ENCODE peak calls at places on chromosomes 3 and 15, in nine cellular contexts. One of them, this sample, is unnamed.

GRCh38 chr15:27418729-27419128 is 447.7 kb downstream of the GABRG3 start:
- DNase-seq in activated CD8-positive, alpha-beta memory T cell treated with anti-CD3 and anti-CD28 coated beads for 48 hours: no peak
- DNase-seq in activated CD4-positive, alpha-beta T cell treated with anti-CD3 and anti-CD28 coated beads for 24 hours: no peak
- DNase-seq in HTR-8/SVneo: no peak
- DNase-seq in A549: no peak
- DNase-seq in pons: no peak
- DNase-seq in Daoy: no peak
- DNase-seq in progenitor cell of endocrine pancreas: no peak
- DNase-seq in activated T-helper 1 cell treated with anti-CD3 and anti-CD28 coated beads, Interleukin-2, amount 50 U/mL, for 16 hours: no peak
- DNase-seq in this sample: no peak

GRCh38 chr15:35925634-35926380 is 379.8 kb upstream of the DPH6 start:
- DNase-seq in activated CD8-positive, alpha-beta memory T cell treated with anti-CD3 and anti-CD28 coated beads for 48 hours: no peak
- DNase-seq in activated CD4-positive, alpha-beta T cell treated with anti-CD3 and anti-CD28 coated beads for 24 hours: no peak
- DNase-seq in HTR-8/SVneo: no peak
- DNase-seq in A549: no peak
- DNase-seq in pons: no peak
- DNase-seq in Daoy: peak
- DNase-seq in progenitor cell of endocrine pancreas: no peak
- DNase-seq in activated T-helper 1 cell treated with anti-CD3 and anti-CD28 coated beads, Interleukin-2, amount 50 U/mL, for 16 hours: no peak
- DNase-seq in this sample: peak

GRCh38 chr15:58877999-58878825 is 55.3 kb downstream of the SLTM start:
- DNase-seq in activated CD8-positive, alpha-beta memory T cell treated with anti-CD3 and anti-CD28 coated beads for 48 hours: no peak
- DNase-seq in activated CD4-positive, alpha-beta T cell treated with anti-CD3 and anti-CD28 coated beads for 24 hours: no peak
- DNase-seq in HTR-8/SVneo: no peak
- DNase-seq in A549: no peak
- DNase-seq in pons: no peak
- DNase-seq in Daoy: no peak
- DNase-seq in progenitor cell of endocrine pancreas: no peak
- DNase-seq in activated T-helper 1 cell treated with anti-CD3 and anti-CD28 coated beads, Interleukin-2, amount 50 U/mL, for 16 hours: no peak
- DNase-seq in this sample: no peak

GRCh38 chr3:126083511-126083912 is 412 bp downstream of the SLC41A3 start:
- DNase-seq in activated CD8-positive, alpha-beta memory T cell treated with anti-CD3 and anti-CD28 coated beads for 48 hours: no peak
- DNase-seq in activated CD4-positive, alpha-beta T cell treated with anti-CD3 and anti-CD28 coated beads for 24 hours: no peak
- DNase-seq in HTR-8/SVneo: peak
- DNase-seq in A549: peak
- DNase-seq in pons: peak
- DNase-seq in Daoy: peak
- DNase-seq in progenitor cell of endocrine pancreas: peak
- DNase-seq in activated T-helper 1 cell treated with anti-CD3 and anti-CD28 coated beads, Interleukin-2, amount 50 U/mL, for 16 hours: no peak
- DNase-seq in this sample: peak

GRCh38 chr15:85419200-85419599 is 38.8 kb downstream of the AKAP13 start:
- DNase-seq in activated CD8-positive, alpha-beta memory T cell treated with anti-CD3 and anti-CD28 coated beads for 48 hours: no peak
- DNase-seq in activated CD4-positive, alpha-beta T cell treated with anti-CD3 and anti-CD28 coated beads for 24 hours: no peak
- DNase-seq in HTR-8/SVneo: no peak
- DNase-seq in A549: no peak
- DNase-seq in pons: no peak
- DNase-seq in Daoy: no peak
- DNase-seq in progenitor cell of endocrine pancreas: no peak
- DNase-seq in activated T-helper 1 cell treated with anti-CD3 and anti-CD28 coated beads, Interleukin-2, amount 50 U/mL, for 16 hours: no peak
- DNase-seq in this sample: no peak

GRCh38 chr3:148723591-148723990 is 25.9 kb downstream of the AGTR1 start:
- DNase-seq in activated CD8-positive, alpha-beta memory T cell treated with anti-CD3 and anti-CD28 coated beads for 48 hours: no peak
- DNase-seq in activated CD4-positive, alpha-beta T cell treated with anti-CD3 and anti-CD28 coated beads for 24 hours: no peak
- DNase-seq in HTR-8/SVneo: peak
- DNase-seq in A549: peak
- DNase-seq in pons: no peak
- DNase-seq in Daoy: peak
- DNase-seq in progenitor cell of endocrine pancreas: no peak
- DNase-seq in activated T-helper 1 cell treated with anti-CD3 and anti-CD28 coated beads, Interleukin-2, amount 50 U/mL, for 16 hours: no peak
- DNase-seq in this sample: no peak

GRCh38 chr3:127159547-127159946 is 33.4 kb upstream of the PRR23E start:
- DNase-seq in activated CD8-positive, alpha-beta memory T cell treated with anti-CD3 and anti-CD28 coated beads for 48 hours: no peak
- DNase-seq in activated CD4-positive, alpha-beta T cell treated with anti-CD3 and anti-CD28 coated beads for 24 hours: no peak
- DNase-seq in HTR-8/SVneo: no peak
- DNase-seq in A549: no peak
- DNase-seq in pons: no peak
- DNase-seq in Daoy: no peak
- DNase-seq in progenitor cell of endocrine pancreas: no peak
- DNase-seq in activated T-helper 1 cell treated with anti-CD3 and anti-CD28 coated beads, Interleukin-2, amount 50 U/mL, for 16 hours: no peak
- DNase-seq in this sample: no peak

GRCh38 chr3:125057186-125057850 is 1.5 kb upstream of the HEG1 start:
- DNase-seq in activated CD8-positive, alpha-beta memory T cell treated with anti-CD3 and anti-CD28 coated beads for 48 hours: no peak
- DNase-seq in activated CD4-positive, alpha-beta T cell treated with anti-CD3 and anti-CD28 coated beads for 24 hours: no peak
- DNase-seq in HTR-8/SVneo: no peak
- DNase-seq in A549: no peak
- DNase-seq in pons: no peak
- DNase-seq in Daoy: peak
- DNase-seq in progenitor cell of endocrine pancreas: no peak
- DNase-seq in activated T-helper 1 cell treated with anti-CD3 and anti-CD28 coated beads, Interleukin-2, amount 50 U/mL, for 16 hours: no peak
- DNase-seq in this sample: no peak

GRCh38 chr15:73244333-73244732 is 124.4 kb downstream of the HCN4 start:
- DNase-seq in activated CD8-positive, alpha-beta memory T cell treated with anti-CD3 and anti-CD28 coated beads for 48 hours: no peak
- DNase-seq in activated CD4-positive, alpha-beta T cell treated with anti-CD3 and anti-CD28 coated beads for 24 hours: no peak
- DNase-seq in HTR-8/SVneo: peak
- DNase-seq in A549: peak
- DNase-seq in pons: no peak
- DNase-seq in Daoy: no peak
- DNase-seq in progenitor cell of endocrine pancreas: no peak
- DNase-seq in activated T-helper 1 cell treated with anti-CD3 and anti-CD28 coated beads, Interleukin-2, amount 50 U/mL, for 16 hours: no peak
- DNase-seq in this sample: no peak

GRCh38 chr3:139585820-139586219 is 46.3 kb upstream of the RBP1 start:
- DNase-seq in activated CD8-positive, alpha-beta memory T cell treated with anti-CD3 and anti-CD28 coated beads for 48 hours: no peak
- DNase-seq in activated CD4-positive, alpha-beta T cell treated with anti-CD3 and anti-CD28 coated beads for 24 hours: no peak
- DNase-seq in HTR-8/SVneo: no peak
- DNase-seq in A549: no peak
- DNase-seq in pons: peak
- DNase-seq in Daoy: peak
- DNase-seq in progenitor cell of endocrine pancreas: no peak
- DNase-seq in activated T-helper 1 cell treated with anti-CD3 and anti-CD28 coated beads, Interleukin-2, amount 50 U/mL, for 16 hours: no peak
- DNase-seq in this sample: no peak

This sample was measured in LoVo.